ENCODE peak calls at places on chromosomes 12 and 14, in seven cellular contexts. D is heart right ventricle, F is foreskin fibroblast, A is neural progenitor cell, T is tibial artery, U is neural crest cell, R is breast epithelium. C is an unnamed sample.

GRCh38 chr14:74661726-74662450 is 49.9 kb upstream of the LTBP2 start:
- DNase-seq in R (no peak), T (peak), D (no peak), A (no peak), U (no peak), F (no peak), C (no peak)

GRCh38 chr12:6827437-6827894 is 741 bp upstream of the P3H3 start:
- DNase-seq in F (peak), A (peak), D (peak), U (peak), T (peak), R (peak), C (peak)

GRCh38 chr12:122130150-122130549 is 43.9 kb downstream of the IL31 start:
- DNase-seq in F (no peak), T (no peak), R (no peak), A (no peak), D (no peak), U (no peak), C (no peak)

GRCh38 chr14:92373336-92373735 is 50.4 kb downstream of the SLC24A4 start:
- DNase-seq in A (no peak), D (no peak), T (no peak), R (no peak), F (peak), U (no peak), C (no peak)

GRCh38 chr12:124614512-124615292 is 47.3 kb upstream of the NCOR2 start:
- DNase-seq in F (no peak), D (no peak), A (no peak), T (no peak), R (no peak), U (no peak), C (no peak)

GRCh38 chr12:3073438-3074255 is 3.5 kb upstream of the TSPAN9 start:
- DNase-seq in D (peak), A (peak), F (peak), R (peak), U (peak), T (peak), C (peak)

GRCh38 chr14:54808326-54809161 is 94.1 kb downstream of the GCH1 start:
- DNase-seq in T (no peak), D (no peak), F (no peak), R (no peak), A (no peak), U (no peak), C (no peak)

GRCh38 chr14:72599579-72600470 is 294.1 kb downstream of the DPF3 start:
- DNase-seq in T (no peak), F (no peak), D (no peak), U (no peak), A (peak), R (no peak), C (no peak)

GRCh38 chr14:55332654-55333570 is 61.7 kb downstream of the FBXO34 start:
- DNase-seq in A (no peak), F (no peak), D (no peak), T (no peak), R (no peak), U (no peak), C (peak)

GRCh38 chr12:117774986-117775775 is 193.6 kb downstream of the KSR2 start:
- DNase-seq in A (no peak), U (no peak), R (no peak), D (no peak), T (no peak), F (peak), C (no peak)

GRCh38 chr12:88298014-88298682 is 156.0 kb downstream of the TMTC3 start:
- DNase-seq in D (no peak), U (no peak), F (no peak), T (no peak), A (no peak), R (no peak), C (no peak)

GRCh38 chr12:101670007-101670671 is 27.3 kb upstream of the CHPT1 start:
- DNase-seq in D (peak), A (peak), U (peak), R (no peak), T (no peak), F (peak), C (peak)

GRCh38 chr12:19440916-19441315 is 1.6 kb downstream of the AEBP2 start:
- DNase-seq in A (no peak), R (no peak), F (no peak), D (no peak), T (no peak), U (no peak), C (no peak)

GRCh38 chr14:50383618-50384225 is 13.0 kb downstream of the CDKL1 start:
- DNase-seq in R (no peak), T (no peak), D (no peak), U (no peak), F (no peak), A (peak), C (no peak)

GRCh38 chr14:98229676-98230366 is 1042.2 kb downstream of the BCL11B start:
- DNase-seq in A (no peak), R (no peak), T (no peak), D (no peak), U (no peak), F (no peak), C (peak)

GRCh38 chr12:67646775-67647174 is 1.8 kb upstream of the DYRK2 start:
- DNase-seq in T (no peak), D (no peak), R (no peak), A (no peak), U (no peak), F (no peak), C (no peak)
- TF ChIP-seq CTCF in T (no peak), D (no peak), R (no peak), A (no peak), U (no peak), F (no peak), C (no peak)

DNA sequence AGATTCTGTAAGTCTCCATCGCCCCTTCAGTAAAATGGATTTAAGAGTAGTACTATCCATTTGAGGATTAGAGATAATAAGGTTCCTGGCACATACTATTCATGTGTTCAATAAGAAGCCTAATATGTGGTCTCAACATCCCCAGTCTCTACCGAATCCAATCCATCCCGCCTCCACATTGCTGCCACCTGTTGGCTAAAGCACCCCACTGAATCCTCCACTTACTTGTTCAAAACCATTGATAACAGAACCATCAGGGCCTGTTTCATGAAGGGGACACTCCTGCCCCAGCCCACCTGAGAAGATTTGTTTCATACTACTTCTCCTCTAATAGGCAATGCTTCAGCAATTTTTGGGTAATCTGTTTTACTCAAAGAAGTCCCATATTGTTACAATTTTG is 147.5 kb downstream of the SLC2A13 start:
- DNase-seq in U (no peak), R (no peak), T (no peak), D (no peak), A (peak), F (no peak), C (peak)
- TF ChIP-seq CTCF in U (no peak), R (no peak), T (no peak), D (no peak), A (peak), F (no peak), C (no peak)

GRCh38 chr12:11961686-11962085 is 109.1 kb upstream of the BCL2L14 start:
- DNase-seq in T (no peak), U (no peak), A (peak), D (no peak), F (no peak), R (no peak), C (no peak)

GRCh38 chr12:11954181-11954580 is 116.6 kb upstream of the BCL2L14 start:
- DNase-seq in T (no peak), R (no peak), A (no peak), F (no peak), D (no peak), U (no peak), C (peak)

GRCh38 chr12:11959117-11959823 is 111.5 kb upstream of the BCL2L14 start:
- DNase-seq in T (no peak), A (no peak), U (no peak), F (peak), R (no peak), D (no peak), C (peak)

GRCh38 chr12:11962795-11963347 is 107.9 kb upstream of the BCL2L14 start:
- DNase-seq in A (no peak), R (no peak), D (no peak), U (no peak), T (no peak), F (no peak), C (no peak)

GRCh38 chr12:11958216-11959091 is 112.3 kb upstream of the BCL2L14 start:
- DNase-seq in R (no peak), U (no peak), A (no peak), T (no peak), D (no peak), F (peak), C (peak)
- TF ChIP-seq CTCF in R (no peak), U (no peak), A (no peak), T (no peak), D (no peak), F (peak), C (no peak)

DNA sequence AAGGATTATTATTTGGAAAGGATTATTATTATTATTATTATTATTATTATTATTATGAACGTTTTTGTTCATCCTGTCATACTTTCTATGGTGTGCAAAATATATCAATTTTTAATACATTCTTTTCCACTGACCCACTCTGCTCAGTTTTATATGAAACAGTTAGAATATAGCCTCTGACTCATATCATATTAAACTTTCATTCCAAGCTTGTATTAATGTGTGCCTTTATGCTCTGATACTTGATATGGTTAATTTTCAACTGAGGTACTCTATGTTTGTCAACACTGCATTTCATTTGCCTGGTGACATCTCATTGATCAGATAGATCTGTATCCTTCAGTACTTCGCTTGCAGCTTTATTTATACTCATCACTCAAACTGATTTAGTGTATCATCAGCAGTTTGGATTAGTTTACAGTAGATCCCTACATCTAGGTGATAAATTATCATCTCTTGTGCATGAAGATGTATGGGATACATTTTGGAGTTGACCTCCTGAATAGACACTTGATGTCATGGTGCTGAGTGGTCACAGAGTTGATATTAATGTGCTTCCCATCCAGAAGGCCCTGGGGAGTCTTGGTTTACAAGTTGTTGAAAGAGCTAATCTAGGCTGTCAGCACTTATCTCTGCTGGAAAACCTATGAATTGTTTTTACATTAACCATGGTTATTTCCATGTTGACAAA is 271.8 kb downstream of the TRHDE start:
- DNase-seq in U (no peak), F (no peak), T (no peak), A (no peak), R (no peak), D (no peak), C (no peak)
- TF ChIP-seq CTCF in U (no peak), F (no peak), T (no peak), A (no peak), R (no peak), D (no peak), C (no peak)

DNA sequence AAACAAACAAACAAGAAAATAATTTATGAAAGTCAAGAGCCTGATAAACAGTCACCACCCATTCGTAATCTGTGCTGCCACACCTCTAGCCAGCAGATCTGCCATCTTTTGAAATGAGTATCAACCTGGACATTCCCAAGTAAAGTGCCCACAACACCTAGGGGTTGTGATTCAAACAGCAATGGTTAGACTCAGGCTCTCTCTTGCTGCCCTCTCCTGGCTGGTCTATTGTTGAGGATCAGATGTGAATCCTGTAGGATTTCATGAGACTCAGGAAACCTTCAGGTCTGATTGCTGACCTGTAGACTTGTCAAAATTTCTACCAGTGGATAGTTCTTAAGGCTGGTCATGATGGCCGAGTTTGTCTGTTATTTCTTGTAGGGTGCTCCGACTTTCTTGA is 26.8 kb downstream of the DGLUCY start:
- DNase-seq in R (no peak), F (peak), U (no peak), T (no peak), D (no peak), A (peak), C (no peak)
- TF ChIP-seq CTCF in R (no peak), F (peak), U (peak), T (no peak), D (no peak), A (peak), C (no peak)

GRCh38 chr12:53950789-53951576 is 3.7 kb upstream of the HOXC12 start:
- DNase-seq in R (no peak), D (no peak), T (peak), F (peak), A (no peak), U (no peak), C (no peak)

GRCh38 chr12:53951577-53952334 is 2.9 kb upstream of the HOXC12 start:
- DNase-seq in R (no peak), D (no peak), U (no peak), T (peak), A (peak), F (peak), C (no peak)

GRCh38 chr12:53948650-53949593 is 5.8 kb upstream of the HOXC12 start:
- DNase-seq in A (no peak), D (no peak), F (no peak), T (no peak), U (no peak), R (no peak), C (no peak)

GRCh38 chr12:53949631-53950440 is 4.9 kb upstream of the HOXC12 start:
- DNase-seq in U (no peak), T (peak), D (no peak), R (no peak), A (no peak), F (no peak), C (no peak)

GRCh38 chr12:53950441-53950781 is 4.3 kb upstream of the HOXC12 start:
- DNase-seq in R (no peak), F (peak), U (no peak), T (no peak), A (no peak), D (no peak), C (no peak)
- TF ChIP-seq CTCF in R (no peak), F (no peak), U (no peak), T (no peak), A (no peak), D (no peak), C (no peak)

GRCh38 chr14:51625170-51625569 is 26.5 kb upstream of the FRMD6 start:
- DNase-seq in D (no peak), U (no peak), R (no peak), F (no peak), T (no peak), A (no peak), C (no peak)
- TF ChIP-seq CTCF in D (no peak), U (no peak), R (no peak), F (no peak), T (no peak), A (no peak), C (no peak)

DNA sequence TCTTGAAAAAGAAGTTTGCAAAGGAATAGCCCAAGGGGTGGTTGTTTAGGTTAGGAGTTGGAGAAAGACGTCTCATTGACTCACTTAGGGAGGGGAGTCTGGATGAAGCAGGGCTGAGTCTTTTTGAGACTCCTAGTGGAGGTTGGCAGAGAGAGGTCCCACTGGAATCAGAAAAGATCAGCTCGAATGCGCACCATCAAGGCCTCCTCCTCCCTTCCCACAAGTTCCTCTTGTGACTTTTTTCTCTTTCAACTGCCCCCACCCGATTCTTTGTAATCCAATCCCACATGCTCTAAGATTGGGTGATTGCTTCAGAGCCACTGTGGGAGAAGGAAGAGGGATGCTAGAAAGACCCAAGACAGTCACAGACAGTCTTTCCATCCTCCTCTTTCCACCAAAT is 2.0 kb downstream of the ARHGEF40 start:
- DNase-seq in F (peak), R (no peak), A (no peak), D (peak), T (no peak), U (no peak), C (no peak)
- TF ChIP-seq CTCF in F (no peak), R (no peak), A (no peak), D (no peak), T (no peak), U (no peak), C (no peak)